ENCODE peak calls at places on chromosome 13, in nine cellular contexts. I is pancreas, Q is Calu3, V is GM13977, L is dorsolateral prefrontal cortex, Y is thoracic aorta, J is D721Med, S is AG09309, F is fibroblast of mammary gland. U is an unnamed sample.

GRCh38 chr13:109818891-109819290 is 32.5 kb upstream of the IRS2 start:
- DNase-seq in J (no peak), I (no peak), S (no peak), Q (no peak), L (no peak), Y (no peak), V (no peak), F (peak), U (peak)

GRCh38 chr13:45851171-45851889 is at the start of gene SIAH3:
- DNase-seq in V (no peak), F (peak), S (no peak), Q (no peak), J (peak), Y (no peak), L (no peak), I (no peak), U (peak)

GRCh38 chr13:105474983-105475382 is 1060.5 kb downstream of the EFNB2 start:
- DNase-seq in L (no peak), F (no peak), V (no peak), I (no peak), J (no peak), S (no peak), Y (no peak), Q (no peak), U (no peak)

GRCh38 chr13:109235901-109236300 is 550.5 kb downstream of the IRS2 start:
- DNase-seq in I (no peak), V (no peak), F (no peak), Q (no peak), J (no peak), S (no peak), Y (no peak), L (no peak), U (no peak)

GRCh38 chr13:36807616-36808015 is 11.4 kb upstream of the RFXAP start:
- DNase-seq in I (no peak), Q (no peak), J (no peak), V (no peak), L (no peak), F (no peak), Y (no peak), S (no peak), U (no peak)

GRCh38 chr13:51625555-51626345 is 41.5 kb downstream of the WDFY2 start:
- DNase-seq in Q (no peak), Y (no peak), I (peak), V (no peak), J (no peak), F (no peak), S (no peak), L (no peak), U (peak)

GRCh38 chr13:113791761-113792160 is 32.7 kb downstream of the TMEM255B start:
- DNase-seq in J (no peak), Q (no peak), Y (no peak), S (no peak), F (no peak), I (no peak), L (no peak), V (no peak), U (no peak)

GRCh38 chr13:74662895-74663294 is 528.7 kb upstream of the KLF12 start:
- DNase-seq in J (no peak), Y (no peak), I (no peak), S (no peak), L (no peak), F (peak), Q (no peak), V (no peak), U (peak)

GRCh38 chr13:107209811-107210210 is 641.9 kb upstream of the ARGLU1 start:
- DNase-seq in I (no peak), Y (no peak), F (peak), V (no peak), J (no peak), L (no peak), Q (no peak), S (peak), U (peak)

GRCh38 chr13:75869981-75870380 is 233.9 kb downstream of the LMO7 start:
- DNase-seq in V (no peak), Q (no peak), F (no peak), L (no peak), Y (no peak), I (no peak), S (no peak), J (no peak), U (no peak)

GRCh38 chr13:79492313-79492798 is 11.4 kb downstream of the NDFIP2 start:
- DNase-seq in L (no peak), Y (no peak), Q (no peak), S (no peak), J (no peak), I (no peak), F (peak), V (no peak), U (peak)

GRCh38 chr13:106657104-106657503 is 89.2 kb upstream of the ARGLU1 start:
- DNase-seq in L (no peak), V (no peak), Y (no peak), I (no peak), S (no peak), F (no peak), Q (no peak), J (no peak), U (no peak)

GRCh38 chr13:100534147-100534818 is 54.3 kb downstream of the GGACT start:
- DNase-seq in Y (no peak), I (no peak), J (no peak), Q (no peak), S (no peak), L (no peak), V (no peak), F (no peak), U (no peak)

GRCh38 chr13:37392389-37392788 is 206.2 kb downstream of the POSTN start:
- DNase-seq in Q (no peak), V (no peak), J (no peak), S (no peak), F (no peak), I (no peak), L (no peak), Y (no peak), U (no peak)

GRCh38 chr13:72290962-72291681 is 424.1 kb upstream of the DACH1 start:
- DNase-seq in J (no peak), L (no peak), Q (peak), I (no peak), V (no peak), S (no peak), F (peak), Y (no peak), U (peak)

GRCh38 chr13:99459101-99459500 is 42.2 kb upstream of the TM9SF2 start:
- DNase-seq in V (no peak), F (no peak), Y (no peak), S (no peak), I (no peak), Q (no peak), J (no peak), L (no peak), U (no peak)

GRCh38 chr13:99083976-99084375 is 106.1 kb upstream of the DOCK9 start:
- DNase-seq in J (no peak), F (no peak), L (no peak), Q (no peak), I (peak), Y (no peak), S (no peak), V (no peak), U (no peak)

GRCh38 chr13:100513987-100514670 is 74.5 kb downstream of the GGACT start:
- DNase-seq in V (no peak), Y (no peak), F (peak), Q (no peak), I (no peak), S (peak), J (no peak), L (no peak), U (peak)

GRCh38 chr13:30997697-30998547 is 65.5 kb downstream of the TEX26 start:
- DNase-seq in Q (no peak), S (no peak), I (no peak), Y (no peak), F (no peak), V (no peak), L (no peak), J (no peak), U (no peak)

GRCh38 chr13:76803831-76804230 is 82.4 kb downstream of the KCTD12 start:
- DNase-seq in F (no peak), Q (no peak), V (no peak), L (no peak), Y (no peak), I (no peak), J (no peak), S (no peak), U (no peak)

GRCh38 chr13:81658598-81659370 is 1317.9 kb upstream of the SPRY2 start:
- DNase-seq in J (no peak), Y (no peak), I (no peak), V (no peak), S (no peak), Q (no peak), F (no peak), L (no peak), U (no peak)

GRCh38 chr13:57352114-57352513 is 185.1 kb downstream of the PRR20E start:
- DNase-seq in S (no peak), L (no peak), Q (no peak), J (no peak), Y (no peak), F (no peak), I (no peak), V (no peak), U (no peak)

GRCh38 chr13:84137292-84137691 is 255.0 kb upstream of the SLITRK1 start:
- DNase-seq in V (peak), F (peak), I (no peak), J (no peak), L (no peak), Q (no peak), S (peak), Y (no peak), U (no peak)

GRCh38 chr13:108690726-108691125 is 61.3 kb downstream of the MYO16 start:
- DNase-seq in Y (no peak), I (no peak), L (no peak), V (no peak), F (no peak), S (no peak), Q (no peak), J (no peak), U (no peak)

GRCh38 chr13:72849571-72849970 is 67.6 kb downstream of the PIBF1 start:
- DNase-seq in L (no peak), F (peak), V (no peak), J (no peak), I (no peak), S (peak), Q (no peak), Y (no peak), U (peak)

GRCh38 chr13:63942372-63942771 is 2526.7 kb upstream of the PCDH20 start:
- DNase-seq in V (no peak), J (no peak), L (no peak), F (peak), Y (no peak), I (no peak), S (no peak), Q (no peak), U (peak)

GRCh38 chr13:75432045-75432444 is 49.9 kb downstream of the TBC1D4 start:
- DNase-seq in J (no peak), Q (no peak), Y (no peak), I (no peak), L (no peak), S (no peak), V (no peak), F (peak), U (peak)

GRCh38 chr13:30341815-30342570 is 34.6 kb upstream of the KATNAL1 start:
- DNase-seq in V (no peak), Q (peak), J (no peak), L (peak), S (peak), I (peak), F (peak), Y (peak), U (peak)

GRCh38 chr13:48178126-48178525 is 54.9 kb upstream of the ITM2B start:
- DNase-seq in L (no peak), Y (no peak), Q (no peak), F (no peak), I (no peak), J (no peak), V (no peak), S (no peak), U (peak)

GRCh38 chr13:64154514-64154913 is 2738.9 kb upstream of the PCDH20 start:
- DNase-seq in F (peak), J (no peak), Y (no peak), I (no peak), S (peak), V (no peak), Q (no peak), L (no peak), U (peak)

GRCh38 chr13:69970521-69970920 is 137.1 kb upstream of the ATXN8OS start:
- DNase-seq in I (no peak), Q (no peak), F (no peak), Y (no peak), S (no peak), L (no peak), J (no peak), V (no peak), U (peak)

GRCh38 chr13:50576156-50576555 is 267.3 kb downstream of the DLEU7 start:
- DNase-seq in S (no peak), F (no peak), V (no peak), Y (no peak), L (no peak), J (no peak), I (peak), Q (no peak), U (no peak)

GRCh38 chr13:94707400-94708021 is 4.8 kb downstream of the SOX21 start:
- DNase-seq in J (no peak), Q (no peak), L (no peak), Y (no peak), I (no peak), S (no peak), F (no peak), V (peak), U (no peak)

GRCh38 chr13:41458939-41459753 is 1.8 kb downstream of the RGCC start:
- DNase-seq in L (peak), Y (no peak), Q (peak), F (peak), S (peak), V (peak), I (no peak), J (no peak), U (peak)

GRCh38 chr13:72500851-72501250 is 226.6 kb downstream of the MZT1 start:
- DNase-seq in Q (no peak), J (no peak), F (no peak), S (no peak), L (no peak), Y (no peak), V (no peak), I (no peak), U (no peak)

GRCh38 chr13:53854321-53854720 is 825.7 kb downstream of the OLFM4 start:
- DNase-seq in S (no peak), F (no peak), L (no peak), I (no peak), Q (no peak), V (no peak), Y (no peak), J (no peak), U (no peak)

DNA sequence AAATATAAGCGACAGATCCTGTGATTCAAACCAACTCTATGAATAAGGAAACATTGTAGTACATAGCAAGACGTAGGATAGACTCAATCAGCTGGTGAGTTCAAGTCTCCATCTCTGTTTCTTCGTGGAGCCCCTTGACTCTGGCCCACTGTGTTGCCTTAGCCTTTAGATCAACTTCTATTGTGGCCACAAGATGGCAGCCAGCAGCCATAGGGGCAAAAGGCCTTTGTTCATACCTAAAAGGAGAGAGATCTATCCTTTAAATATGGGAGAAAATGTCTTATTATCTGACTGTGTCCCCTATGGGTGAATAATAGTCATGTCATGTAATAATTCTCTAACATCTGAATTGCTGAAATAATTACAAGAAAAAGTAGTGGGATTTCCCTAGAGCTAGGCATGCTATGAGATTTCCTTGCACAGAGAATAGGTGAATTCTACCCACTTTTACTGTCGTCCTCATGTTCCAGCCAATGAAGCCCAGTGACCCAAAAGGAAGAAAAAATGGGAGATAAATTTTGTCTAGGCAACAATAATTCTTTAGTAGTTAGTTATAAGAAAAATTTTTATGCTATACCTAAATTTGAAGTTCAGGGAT is 129.4 kb downstream of the PCDH20 start:
- DNase-seq in S (no peak), L (no peak), Y (no peak), F (no peak), Q (no peak), V (no peak), J (no peak), I (no peak), U (no peak)
- TF ChIP-seq CTCF in S (no peak), L (no peak), Y (no peak), F (no peak), Q (no peak), V (peak), J (peak), I (no peak), U (no peak)

GRCh38 chr13:21338156-21338555 is 120.9 kb downstream of the ZDHHC20 start:
- DNase-seq in Q (no peak), S (no peak), J (no peak), F (no peak), I (no peak), L (no peak), Y (no peak), V (no peak), U (no peak)
- TF ChIP-seq CTCF in Q (no peak), S (no peak), J (no peak), F (no peak), I (no peak), L (no peak), Y (no peak), V (no peak), U (no peak)

GRCh38 chr13:97911311-97912138 is 42.0 kb upstream of the IPO5 start:
- DNase-seq in S (no peak), I (no peak), F (peak), Q (peak), J (no peak), V (peak), Y (no peak), L (no peak), U (peak)
- TF ChIP-seq CTCF in S (peak), I (no peak), F (peak), Q (no peak), J (peak), V (peak), Y (no peak), L (no peak), U (peak)

DNA sequence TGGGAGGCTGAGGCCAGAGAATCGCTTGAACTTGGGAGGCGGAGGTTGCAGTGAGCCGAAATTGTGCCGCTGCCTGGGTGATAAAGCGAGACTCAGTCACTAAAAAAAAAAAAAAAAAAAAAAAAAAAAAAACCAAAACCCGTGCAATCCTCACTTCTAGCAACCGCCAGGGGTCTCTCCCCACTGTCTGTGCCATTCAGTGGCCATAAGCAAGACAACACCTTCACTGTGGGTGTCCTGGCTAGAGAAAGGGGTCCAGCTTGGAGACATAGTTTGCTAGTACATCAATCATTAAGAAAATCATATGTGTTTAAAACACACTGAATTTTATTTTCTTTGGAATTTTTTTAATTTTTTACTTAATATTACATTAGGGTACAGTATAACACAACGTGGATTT is 68.2 kb downstream of the RASL11A start:
- DNase-seq in I (no peak), J (no peak), S (no peak), Q (no peak), L (no peak), V (no peak), F (no peak), Y (no peak), U (no peak)
- TF ChIP-seq CTCF in I (no peak), J (no peak), S (no peak), Q (no peak), L (no peak), V (peak), F (peak), Y (no peak), U (peak)

GRCh38 chr13:112576768-112577167 is 11.2 kb downstream of the TUBGCP3 start:
- DNase-seq in Y (no peak), L (no peak), I (no peak), S (no peak), J (no peak), V (no peak), F (no peak), Q (no peak), U (no peak)

GRCh38 chr13:112575295-112575622 is 12.7 kb downstream of the TUBGCP3 start:
- DNase-seq in J (no peak), L (no peak), V (no peak), Q (no peak), S (no peak), Y (no peak), I (no peak), F (no peak), U (no peak)

GRCh38 chr13:112574476-112575294 is 13.3 kb downstream of the TUBGCP3 start:
- DNase-seq in J (no peak), F (no peak), Q (no peak), Y (no peak), L (no peak), I (no peak), V (no peak), S (no peak), U (no peak)

GRCh38 chr13:112576191-112576590 is 11.8 kb downstream of the TUBGCP3 start:
- DNase-seq in Y (no peak), J (no peak), S (no peak), L (no peak), V (no peak), I (no peak), F (no peak), Q (no peak), U (no peak)

GRCh38 chr13:112575680-112576079 is 12.3 kb downstream of the TUBGCP3 start:
- DNase-seq in V (no peak), J (no peak), F (peak), Q (no peak), I (no peak), Y (no peak), S (no peak), L (no peak), U (no peak)
- TF ChIP-seq CTCF in V (no peak), J (no peak), F (no peak), Q (no peak), I (no peak), Y (no peak), S (no peak), L (no peak), U (no peak)